ENCODE peak calls at places on chromosome 12, in ten cellular contexts. A is endodermal cell, Y is tibial artery, G is PC-3, I is left lung, L is heart right ventricle, K is aorta, C is A549, R is GM23248, E is right lobe of liver. H is an unnamed sample. For H3K4me1, the result is how much of the 10 kb centered on the place peaks cover.

GRCh38 chr12:116135209-116135930 is 142.1 kb downstream of the MED13L start:
- DNase-seq in I (no peak), Y (no peak), A (no peak), E (no peak), C (peak), K (no peak), R (peak), G (peak), L (peak), H (no peak)

GRCh38 chr12:88142610-88142991 is 494 bp downstream of the TMTC3 start:
- DNase-seq in G (peak), A (peak), E (peak), R (no peak), K (peak), L (peak), Y (no peak), C (no peak), I (peak), H (no peak)

GRCh38 chr12:23949212-23950010 is at the start of gene SOX5:
- DNase-seq in Y (peak), I (peak), G (no peak), R (peak), E (no peak), L (peak), A (peak), C (no peak), K (peak), H (no peak)

GRCh38 chr12:58242803-58243628 is 301.6 kb downstream of the ATP23 start:
- DNase-seq in R (no peak), K (no peak), L (no peak), C (no peak), I (no peak), E (no peak), A (no peak), G (no peak), Y (no peak), H (no peak)

GRCh38 chr12:76020281-76020680 is 11.3 kb downstream of the PHLDA1 start:
- DNase-seq in G (peak), I (no peak), E (no peak), L (no peak), Y (no peak), K (no peak), R (peak), C (peak), A (peak), H (peak)

GRCh38 chr12:118034429-118035193 is 18.1 kb downstream of the RFC5 start:
- DNase-seq in G (peak), Y (no peak), I (no peak), K (no peak), R (peak), L (no peak), A (peak), E (no peak), C (no peak), H (no peak)

GRCh38 chr12:52628111-52628507 is 9.8 kb upstream of the KRT73 start:
- DNase-seq in R (no peak), A (peak), E (no peak), L (no peak), C (no peak), Y (no peak), G (no peak), I (no peak), K (no peak), H (no peak)

GRCh38 chr12:127260959-127261358 is 1006.0 kb upstream of the TMEM132C start:
- DNase-seq in K (no peak), G (no peak), E (no peak), Y (no peak), C (no peak), R (peak), L (no peak), I (no peak), A (no peak), H (no peak)

GRCh38 chr12:133057446-133057845 is 20.1 kb downstream of the ZNF84 start:
- DNase-seq in K (no peak), C (no peak), R (peak), L (no peak), I (no peak), Y (no peak), A (no peak), G (no peak), E (no peak), H (no peak)

GRCh38 chr12:122473543-122474323 is 27.0 kb downstream of the ZCCHC8 start:
- DNase-seq in I (no peak), R (peak), G (no peak), E (peak), L (no peak), A (peak), K (peak), C (no peak), Y (no peak), H (no peak)

GRCh38 chr12:71655907-71656306 is 7.7 kb downstream of the ZFC3H1 start:
- DNase-seq in L (no peak), Y (no peak), A (no peak), C (no peak), K (no peak), I (no peak), R (no peak), E (no peak), G (no peak), H (no peak)

GRCh38 chr12:71652656-71653055 is 11.0 kb downstream of the ZFC3H1 start:
- DNase-seq in K (no peak), Y (no peak), R (no peak), G (no peak), C (no peak), A (no peak), I (no peak), L (no peak), E (no peak), H (no peak)

GRCh38 chr12:71654200-71654599 is 9.4 kb downstream of the ZFC3H1 start:
- DNase-seq in A (no peak), R (no peak), Y (no peak), E (no peak), L (no peak), K (no peak), G (no peak), C (no peak), I (no peak), H (no peak)

GRCh38 chr12:71655495-71655894 is 8.2 kb downstream of the ZFC3H1 start:
- DNase-seq in Y (no peak), R (no peak), G (no peak), C (no peak), I (no peak), E (no peak), A (no peak), K (no peak), L (no peak), H (no peak)

DNA sequence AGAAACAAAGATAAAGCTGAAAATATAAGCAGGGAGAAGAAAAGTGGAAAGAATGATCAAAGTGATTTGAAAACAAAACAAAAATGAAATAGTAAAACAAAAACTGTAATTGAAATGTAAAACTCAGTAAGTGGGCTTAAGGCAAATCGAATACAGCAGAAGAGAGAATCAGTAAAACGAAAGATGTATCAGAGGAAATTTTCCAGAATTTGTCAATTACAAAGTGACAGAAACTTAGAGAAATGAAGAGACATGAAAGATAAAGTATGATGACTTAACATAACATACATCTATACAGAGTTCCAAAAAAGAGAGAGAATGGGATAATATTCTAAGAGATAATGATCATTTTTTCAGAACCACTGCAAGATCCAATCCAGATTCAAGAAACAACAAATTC is 10.5 kb downstream of the ZFC3H1 start:
- DNase-seq in R (no peak), K (no peak), I (no peak), A (no peak), E (no peak), Y (no peak), C (no peak), G (no peak), L (no peak), H (no peak)
- H3K4me3 ChIP-seq in R (no peak), K (no peak), I (no peak), A (peak), E (no peak), Y (no peak), C (no peak), G (no peak), L (no peak), H (no peak)

GRCh38 chr12:65602191-65602578 is 222.1 kb upstream of the HMGA2 start:
- DNase-seq in K (no peak), A (no peak), R (peak), L (no peak), C (no peak), I (no peak), Y (no peak), E (no peak), G (no peak), H (no peak)
- H3K27ac ChIP-seq in K (no peak), A (no peak), R (peak), L (no peak), C (peak), I (no peak), Y (no peak), E (no peak), G (peak), H (no peak)

GRCh38 chr12:67659296-67659695 is 10.8 kb downstream of the DYRK2 start:
- DNase-seq in R (no peak), A (no peak), E (no peak), I (no peak), Y (no peak), C (no peak), L (no peak), G (no peak), K (no peak), H (no peak)
- H3K4me1 ChIP-seq in R (under half), A (under half), E (under half), I (under half), Y (under half), C (under half), L (under half), G (under half), K (under half), H (half or more)

GRCh38 chr12:108567388-108567787 is 5.0 kb downstream of the ISCU start:
- DNase-seq in A (no peak), C (no peak), K (no peak), L (no peak), Y (peak), I (no peak), R (no peak), G (no peak), E (no peak), H (no peak)
- H3K4me3 ChIP-seq in A (no peak), C (no peak), K (no peak), L (no peak), Y (no peak), I (no peak), R (no peak), G (no peak), E (no peak), H (no peak)

GRCh38 chr12:47852096-47852571 is 32.4 kb upstream of the HDAC7 start:
- DNase-seq in Y (peak), R (no peak), C (no peak), E (peak), K (no peak), L (no peak), G (no peak), I (no peak), A (peak), H (no peak)
- H3K27ac ChIP-seq in Y (no peak), R (no peak), C (no peak), E (peak), K (no peak), L (no peak), G (no peak), I (no peak), A (no peak), H (no peak)

DNA sequence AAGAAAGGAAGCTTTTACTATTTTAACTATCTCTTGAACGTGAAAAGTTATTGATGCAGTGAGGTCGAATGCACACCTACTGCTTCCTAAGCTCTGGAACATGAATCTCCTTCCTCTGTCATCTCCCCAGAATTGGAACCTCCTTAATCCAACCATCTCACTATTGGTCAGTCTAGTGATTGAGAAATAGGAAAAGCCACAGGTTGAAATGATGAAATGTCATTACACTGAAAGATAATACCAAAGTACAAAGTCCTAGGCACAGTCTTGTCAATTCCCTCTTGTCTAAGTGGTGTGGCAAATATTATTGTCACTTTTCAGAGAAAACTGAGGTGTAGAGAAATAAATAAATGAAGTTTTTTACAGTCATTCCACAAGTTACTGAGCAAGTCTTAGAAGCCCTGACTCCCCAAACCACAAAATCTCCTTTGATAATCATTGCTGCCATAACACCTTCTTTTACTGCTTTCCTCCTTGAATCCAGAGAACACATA is 19.5 kb upstream of the HIGD1C start:
- DNase-seq in C (no peak), R (no peak), I (no peak), E (no peak), K (no peak), L (no peak), A (no peak), Y (no peak), G (no peak), H (no peak)
- H3K4me1 ChIP-seq in C (under half), R (under half), I (under half), E (half or more), K (under half), L (under half), A (under half), Y (under half), G (under half), H (under half)

DNA sequence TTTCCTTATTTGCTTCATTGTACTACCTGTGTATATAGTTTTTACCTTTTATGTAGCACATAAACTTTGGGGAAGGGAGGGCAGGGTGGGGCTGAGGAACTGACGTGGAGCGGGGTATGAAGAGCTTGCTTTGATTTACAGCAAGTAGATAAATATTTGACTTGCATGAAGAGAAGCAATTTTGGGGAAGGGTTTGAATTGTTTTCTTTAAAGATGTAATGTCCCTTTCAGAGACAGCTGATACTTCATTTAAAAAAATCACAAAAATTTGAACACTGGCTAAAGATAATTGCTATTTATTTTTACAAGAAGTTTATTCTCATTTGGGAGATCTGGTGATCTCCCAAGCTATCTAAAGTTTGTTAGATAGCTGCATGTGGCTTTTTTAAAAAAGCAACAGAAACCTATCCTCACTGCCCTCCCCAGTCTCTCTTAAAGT is 4.1 kb downstream of the CDKN1B start:
- DNase-seq in R (peak), G (peak), L (no peak), Y (no peak), K (no peak), C (no peak), A (no peak), I (no peak), E (no peak), H (peak)
- H3K4me3 ChIP-seq in R (peak), G (peak), L (no peak), Y (peak), K (no peak), C (peak), A (peak), I (no peak), E (no peak), H (peak)